ENCODE peak calls at places on chromosomes 7 and 10, in five cellular contexts. H, E, J, F and Y are unnamed samples.

GRCh38 chr10:50347394-50347802 is 96.1 kb upstream of the ASAH2 start:
- DNase-seq in H (no peak), E (peak; percentile 14), J (no peak), F (no peak), Y (no peak)

GRCh38 chr7:69123003-69123402 is 475.3 kb upstream of the AUTS2 start:
- DNase-seq in H (no peak), E (no peak), J (no peak), F (no peak), Y (no peak)

GRCh38 chr10:27457966-27458365 is 46.1 kb upstream of the RAB18 start:
- DNase-seq in H (no peak), E (no peak), J (no peak), F (no peak), Y (no peak)

GRCh38 chr7:26292768-26293560 is 1.3 kb downstream of the SNX10 start:
- DNase-seq in H (no peak), E (no peak), J (no peak), F (no peak), Y (no peak)

GRCh38 chr7:125098377-125098970 is 168.8 kb upstream of the POT1 start:
- DNase-seq in H (no peak), E (no peak), J (peak; percentile 16), F (no peak), Y (no peak)

GRCh38 chr7:44867073-44867990 is 18.0 kb downstream of the PURB start:
- DNase-seq in H (no peak), E (peak; percentile 84), J (peak; percentile 91), F (no peak), Y (no peak)

GRCh38 chr7:128014864-128015263 is 16.4 kb downstream of the LRRC4 start:
- DNase-seq in H (no peak), E (no peak), J (no peak), F (no peak), Y (no peak)

GRCh38 chr7:18570890-18571478 is 75.4 kb downstream of the HDAC9 start:
- DNase-seq in H (no peak), E (peak; percentile 70), J (peak; percentile 50), F (no peak), Y (peak; percentile 32)

GRCh38 chr10:124064158-124064603 is 29.2 kb downstream of the CHST15 start:
- DNase-seq in H (no peak), E (no peak), J (no peak), F (no peak), Y (no peak)

GRCh38 chr10:17811466-17811865 is 2.3 kb downstream of the MRC1 start:
- DNase-seq in H (no peak), E (peak; percentile 13), J (no peak), F (no peak), Y (no peak)

GRCh38 chr7:100604976-100605911 is 3.1 kb downstream of the PCOLCE start:
- DNase-seq in H (no peak), E (no peak), J (no peak), F (no peak), Y (no peak)

GRCh38 chr7:41940760-41941343 is 238.0 kb upstream of the INHBA start:
- DNase-seq in H (no peak), E (peak; percentile 84), J (peak; percentile 65), F (no peak), Y (no peak)

GRCh38 chr7:2190531-2190930 is 42.2 kb downstream of the MAD1L1 start:
- DNase-seq in H (no peak), E (no peak), J (peak; percentile 92), F (no peak), Y (no peak)

GRCh38 chr7:290554-291301 is 758 bp downstream of the FOXL3 start:
- DNase-seq in H (no peak), E (no peak), J (no peak), F (no peak), Y (no peak)